ENCODE peak calls at places on chromosomes 1 and 21, in ten cellular contexts. B is stimulated activated CD4-positive, alpha-beta T cell treated with anti-CD3 and anti-CD28 coated beads, Interleukin-12 subunit alpha, Interleukin-12 subunit beta, amount 100 ng/mL, for 4 hours; Y is WERI-Rb-1; I is left ventricle myocardium superior; G is HCEC 1CT; L is NCI-H1092; T is iris pigment epithelial cell; X is fibroblast of lung; E is fibroblast of mammary gland; V is Calu3. Z is an unnamed sample.

GRCh38 chr1:235766794-235767285 is 99.9 kb downstream of the LYST start:
- DNase-seq in T (no peak), E (no peak), I (no peak), G (no peak), X (no peak), B (no peak), L (no peak), Y (no peak), V (no peak), Z (no peak)

GRCh38 chr1:211975152-211975941 is 60.0 kb downstream of the INTS7 start:
- DNase-seq in X (no peak), B (no peak), G (no peak), I (no peak), L (no peak), T (peak), V (no peak), Y (no peak), E (no peak), Z (no peak)

GRCh38 chr1:172390620-172391491 is 29.6 kb upstream of the C1orf105 start:
- DNase-seq in G (no peak), X (no peak), V (no peak), T (no peak), I (no peak), Y (no peak), E (peak), B (no peak), L (no peak), Z (no peak)

GRCh38 chr1:62484824-62485468 is 48.1 kb downstream of the USP1 start:
- DNase-seq in V (no peak), Y (no peak), G (no peak), I (no peak), L (no peak), B (no peak), X (no peak), E (no peak), T (no peak), Z (no peak)

GRCh38 chr1:6123816-6124215 is 56.3 kb downstream of the CHD5 start:
- DNase-seq in G (no peak), I (no peak), B (no peak), Y (no peak), E (no peak), T (no peak), X (no peak), L (no peak), V (no peak), Z (no peak)

GRCh38 chr1:232421143-232421796 is 208.7 kb downstream of the SIPA1L2 start:
- DNase-seq in I (no peak), V (no peak), T (no peak), Y (no peak), B (no peak), G (no peak), X (no peak), E (no peak), L (peak), Z (no peak)

GRCh38 chr1:153561401-153561985 is 4.2 kb downstream of the S100A2 start:
- DNase-seq in Y (no peak), X (no peak), E (no peak), I (peak), L (no peak), V (no peak), T (no peak), G (no peak), B (no peak), Z (no peak)

GRCh38 chr1:207804746-207805468 is 53.1 kb downstream of the CD46 start:
- DNase-seq in X (no peak), L (no peak), T (no peak), V (no peak), G (no peak), Y (peak), I (no peak), E (no peak), B (no peak), Z (no peak)

GRCh38 chr1:186643600-186643999 is 36.6 kb downstream of the PTGS2 start:
- DNase-seq in V (no peak), G (peak), B (no peak), L (no peak), I (no peak), T (peak), X (no peak), E (peak), Y (no peak), Z (no peak)

GRCh38 chr1:229048221-229048620 is 222.7 kb upstream of the RAB4A start:
- DNase-seq in I (no peak), X (no peak), G (no peak), B (no peak), E (no peak), T (no peak), V (no peak), L (no peak), Y (no peak), Z (no peak)

GRCh38 chr1:231519166-231519565 is 9.3 kb upstream of the TSNAX start:
- DNase-seq in I (no peak), E (peak), T (no peak), X (no peak), Y (no peak), B (no peak), G (no peak), L (no peak), V (no peak), Z (no peak)

GRCh38 chr21:42456457-42456856 is 39.6 kb downstream of the RSPH1 start:
- DNase-seq in T (no peak), L (no peak), I (no peak), B (peak), G (no peak), V (no peak), E (no peak), Y (peak), X (no peak), Z (no peak)